ENCODE peak calls at places on chromosomes 6 and 20, in six cellular contexts. One of them, this sample, is unnamed.

GRCh38 chr6:13927203-13927602 is 2.5 kb downstream of the RNF182 start:
- DNase-seq in brain microvascular endothelial cell: no peak
- DNase-seq in mesendoderm: peak; percentile 22
- DNase-seq in mucosa of descending colon: no peak
- DNase-seq in heart right ventricle: no peak
- DNase-seq in astrocyte of the cerebellum: no peak
- DNase-seq in this sample: no peak

GRCh38 chr6:163314791-163315404 is 99.6 kb upstream of the QKI start:
- DNase-seq in astrocyte of the cerebellum: no peak
- DNase-seq in brain microvascular endothelial cell: no peak
- DNase-seq in mesendoderm: no peak
- DNase-seq in heart right ventricle: no peak
- DNase-seq in mucosa of descending colon: no peak
- DNase-seq in this sample: no peak

GRCh38 chr6:41455818-41456217 is 90.4 kb upstream of the FOXP4 start:
- DNase-seq in mucosa of descending colon: no peak
- DNase-seq in brain microvascular endothelial cell: no peak
- DNase-seq in astrocyte of the cerebellum: no peak
- DNase-seq in mesendoderm: peak; percentile 86
- DNase-seq in heart right ventricle: no peak
- DNase-seq in this sample: no peak

GRCh38 chr20:53926428-53927028 is 143.9 kb downstream of the BCAS1 start:
- DNase-seq in astrocyte of the cerebellum: peak; percentile 83
- DNase-seq in brain microvascular endothelial cell: peak; percentile 91
- DNase-seq in mucosa of descending colon: no peak
- DNase-seq in mesendoderm: peak; percentile 45
- DNase-seq in heart right ventricle: no peak
- DNase-seq in this sample: no peak

GRCh38 chr6:11424395-11425050 is 113.0 kb upstream of the TMEM170B start:
- DNase-seq in heart right ventricle: no peak
- DNase-seq in astrocyte of the cerebellum: no peak
- DNase-seq in mesendoderm: no peak
- DNase-seq in brain microvascular endothelial cell: no peak
- DNase-seq in mucosa of descending colon: no peak
- DNase-seq in this sample: no peak

GRCh38 chr20:19328676-19329075 is 116.2 kb downstream of the SLC24A3 start:
- DNase-seq in astrocyte of the cerebellum: no peak
- DNase-seq in mesendoderm: no peak
- DNase-seq in heart right ventricle: no peak
- DNase-seq in mucosa of descending colon: no peak
- DNase-seq in brain microvascular endothelial cell: no peak
- DNase-seq in this sample: no peak

GRCh38 chr6:3227363-3228045 is at the start of gene TUBB2B:
- DNase-seq in astrocyte of the cerebellum: no peak
- DNase-seq in mucosa of descending colon: no peak
- DNase-seq in mesendoderm: peak; percentile 96
- DNase-seq in heart right ventricle: peak; percentile 37
- DNase-seq in brain microvascular endothelial cell: no peak
- DNase-seq in this sample: no peak

GRCh38 chr6:148538251-148539190 is 195.9 kb downstream of the SASH1 start:
- DNase-seq in heart right ventricle: no peak
- DNase-seq in astrocyte of the cerebellum: peak; percentile 77
- DNase-seq in mesendoderm: no peak
- DNase-seq in brain microvascular endothelial cell: no peak
- DNase-seq in mucosa of descending colon: no peak
- DNase-seq in this sample: peak; percentile 47

GRCh38 chr20:55597526-55597925 is 407.8 kb downstream of the CBLN4 start:
- DNase-seq in brain microvascular endothelial cell: no peak
- DNase-seq in heart right ventricle: no peak
- DNase-seq in mesendoderm: no peak
- DNase-seq in astrocyte of the cerebellum: no peak
- DNase-seq in mucosa of descending colon: no peak
- DNase-seq in this sample: no peak

GRCh38 chr6:134678436-134678889 is 271.4 kb downstream of the ALDH8A1 start:
- DNase-seq in mucosa of descending colon: peak; percentile 79
- DNase-seq in heart right ventricle: peak; percentile 45
- DNase-seq in brain microvascular endothelial cell: peak; percentile 69
- DNase-seq in mesendoderm: peak; percentile 21
- DNase-seq in astrocyte of the cerebellum: peak; percentile 91
- DNase-seq in this sample: peak; percentile 95

GRCh38 chr6:118324081-118324480 is 224.0 kb upstream of the PLN start:
- DNase-seq in astrocyte of the cerebellum: no peak
- DNase-seq in mesendoderm: peak; percentile 81
- DNase-seq in heart right ventricle: no peak
- DNase-seq in brain microvascular endothelial cell: no peak
- DNase-seq in mucosa of descending colon: no peak
- DNase-seq in this sample: peak; percentile 9

GRCh38 chr6:25172819-25173218 is 106.4 kb upstream of the CARMIL1 start:
- DNase-seq in astrocyte of the cerebellum: peak; percentile 92
- DNase-seq in heart right ventricle: no peak
- DNase-seq in mesendoderm: peak; percentile 81
- DNase-seq in mucosa of descending colon: no peak
- DNase-seq in brain microvascular endothelial cell: peak; percentile 91
- DNase-seq in this sample: peak; percentile 97

GRCh38 chr20:38021373-38021772 is 11.9 kb downstream of the TTI1 start:
- DNase-seq in heart right ventricle: no peak
- DNase-seq in mesendoderm: no peak
- DNase-seq in astrocyte of the cerebellum: no peak
- DNase-seq in mucosa of descending colon: no peak
- DNase-seq in brain microvascular endothelial cell: no peak
- DNase-seq in this sample: no peak

GRCh38 chr6:120671519-120671918 is 662.8 kb downstream of the TBC1D32 start:
- DNase-seq in mucosa of descending colon: no peak
- DNase-seq in mesendoderm: peak; percentile 88
- DNase-seq in brain microvascular endothelial cell: no peak
- DNase-seq in heart right ventricle: no peak
- DNase-seq in astrocyte of the cerebellum: no peak
- DNase-seq in this sample: peak; percentile 22

GRCh38 chr6:157763129-157763893 is 59.7 kb upstream of the SNX9 start:
- DNase-seq in brain microvascular endothelial cell: peak; percentile 72
- DNase-seq in mucosa of descending colon: peak; percentile 95
- DNase-seq in astrocyte of the cerebellum: peak; percentile 33
- DNase-seq in heart right ventricle: peak; percentile 29
- DNase-seq in mesendoderm: peak; percentile 97
- DNase-seq in this sample: no peak

GRCh38 chr20:56208121-56208520 is 40.4 kb upstream of the MC3R start:
- DNase-seq in astrocyte of the cerebellum: no peak
- DNase-seq in heart right ventricle: no peak
- DNase-seq in mesendoderm: no peak
- DNase-seq in mucosa of descending colon: no peak
- DNase-seq in brain microvascular endothelial cell: no peak
- DNase-seq in this sample: no peak

GRCh38 chr6:112274774-112275173 is 20.4 kb upstream of the LAMA4 start:
- DNase-seq in mucosa of descending colon: no peak
- DNase-seq in mesendoderm: no peak
- DNase-seq in astrocyte of the cerebellum: no peak
- DNase-seq in heart right ventricle: no peak
- DNase-seq in brain microvascular endothelial cell: no peak
- DNase-seq in this sample: no peak

GRCh38 chr6:71404145-71404966 is 115.7 kb downstream of the OGFRL1 start:
- DNase-seq in astrocyte of the cerebellum: peak; percentile 72
- DNase-seq in heart right ventricle: no peak
- DNase-seq in brain microvascular endothelial cell: peak; percentile 81
- DNase-seq in mucosa of descending colon: no peak
- DNase-seq in mesendoderm: peak; percentile 80
- DNase-seq in this sample: peak; percentile 88

GRCh38 chr6:71403422-71404134 is 115.0 kb downstream of the OGFRL1 start:
- DNase-seq in mesendoderm: peak; percentile 45
- DNase-seq in mucosa of descending colon: no peak
- DNase-seq in astrocyte of the cerebellum: no peak
- DNase-seq in brain microvascular endothelial cell: no peak
- DNase-seq in heart right ventricle: no peak
- DNase-seq in this sample: no peak

GRCh38 chr6:71404967-71405278 is 116.3 kb downstream of the OGFRL1 start:
- DNase-seq in astrocyte of the cerebellum: no peak
- DNase-seq in heart right ventricle: no peak
- DNase-seq in brain microvascular endothelial cell: no peak
- DNase-seq in mucosa of descending colon: no peak
- DNase-seq in mesendoderm: no peak
- DNase-seq in this sample: no peak

GRCh38 chr6:71406871-71407860 is 118.6 kb downstream of the OGFRL1 start:
- DNase-seq in astrocyte of the cerebellum: no peak
- DNase-seq in mesendoderm: peak; percentile 91
- DNase-seq in heart right ventricle: no peak
- DNase-seq in mucosa of descending colon: no peak
- DNase-seq in brain microvascular endothelial cell: no peak
- DNase-seq in this sample: no peak

GRCh38 chr6:71405416-71405815 is 116.8 kb downstream of the OGFRL1 start:
- DNase-seq in brain microvascular endothelial cell: no peak
- DNase-seq in heart right ventricle: no peak
- DNase-seq in mesendoderm: no peak
- DNase-seq in astrocyte of the cerebellum: no peak
- DNase-seq in mucosa of descending colon: no peak
- DNase-seq in this sample: no peak
- H3K4me3 ChIP-seq in brain microvascular endothelial cell: no peak overlapping the region
- H3K4me3 ChIP-seq in heart right ventricle: no peak overlapping the region
- H3K4me3 ChIP-seq in mesendoderm: no peak overlapping the region
- H3K4me3 ChIP-seq in astrocyte of the cerebellum: no peak overlapping the region
- H3K4me3 ChIP-seq in mucosa of descending colon: no peak overlapping the region
- H3K4me3 ChIP-seq in this sample: no peak overlapping the region

GRCh38 chr6:46014511-46015118 is 1.0 kb downstream of the CLIC5 start:
- DNase-seq in mesendoderm: peak; percentile 70
- DNase-seq in heart right ventricle: peak; percentile 50
- DNase-seq in astrocyte of the cerebellum: no peak
- DNase-seq in brain microvascular endothelial cell: no peak
- DNase-seq in mucosa of descending colon: peak; percentile 69
- DNase-seq in this sample: no peak
- H3K4me3 ChIP-seq in mesendoderm: no peak overlapping the region
- H3K4me3 ChIP-seq in heart right ventricle: peak overlapping the region; percentile 67
- H3K4me3 ChIP-seq in astrocyte of the cerebellum: peak overlapping the region; percentile 20
- H3K4me3 ChIP-seq in brain microvascular endothelial cell: peak overlapping the region; percentile 34
- H3K4me3 ChIP-seq in mucosa of descending colon: peak overlapping the region; percentile 44
- H3K4me3 ChIP-seq in this sample: peak overlapping the region; percentile 77

DNA sequence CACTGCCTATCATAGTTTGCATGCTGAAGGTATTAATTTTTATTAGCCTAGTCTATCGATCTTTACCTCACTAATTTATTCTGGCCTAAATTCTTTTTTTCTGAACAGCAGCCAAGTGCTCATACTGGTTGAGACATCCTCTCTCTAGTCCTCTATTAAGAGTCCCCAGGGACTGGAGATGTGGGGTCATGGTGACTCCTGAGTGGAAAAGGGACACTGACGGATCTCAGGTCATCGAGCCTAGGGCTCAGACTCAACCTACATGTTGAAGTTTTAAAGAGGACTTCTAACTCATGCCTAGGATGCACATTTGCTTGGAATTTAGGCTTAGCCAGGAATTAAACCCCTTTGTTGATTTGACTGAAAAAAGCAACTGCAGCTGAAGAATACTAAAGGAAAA is 378.1 kb downstream of the BTBD9 start:
- DNase-seq in mucosa of descending colon: no peak
- DNase-seq in astrocyte of the cerebellum: no peak
- DNase-seq in mesendoderm: no peak
- DNase-seq in heart right ventricle: no peak
- DNase-seq in brain microvascular endothelial cell: no peak
- DNase-seq in this sample: no peak
- H3K4me3 ChIP-seq in mucosa of descending colon: no peak overlapping the region
- H3K4me3 ChIP-seq in astrocyte of the cerebellum: no peak overlapping the region
- H3K4me3 ChIP-seq in mesendoderm: no peak overlapping the region
- H3K4me3 ChIP-seq in heart right ventricle: no peak overlapping the region
- H3K4me3 ChIP-seq in brain microvascular endothelial cell: no peak overlapping the region
- H3K4me3 ChIP-seq in this sample: no peak overlapping the region

DNA sequence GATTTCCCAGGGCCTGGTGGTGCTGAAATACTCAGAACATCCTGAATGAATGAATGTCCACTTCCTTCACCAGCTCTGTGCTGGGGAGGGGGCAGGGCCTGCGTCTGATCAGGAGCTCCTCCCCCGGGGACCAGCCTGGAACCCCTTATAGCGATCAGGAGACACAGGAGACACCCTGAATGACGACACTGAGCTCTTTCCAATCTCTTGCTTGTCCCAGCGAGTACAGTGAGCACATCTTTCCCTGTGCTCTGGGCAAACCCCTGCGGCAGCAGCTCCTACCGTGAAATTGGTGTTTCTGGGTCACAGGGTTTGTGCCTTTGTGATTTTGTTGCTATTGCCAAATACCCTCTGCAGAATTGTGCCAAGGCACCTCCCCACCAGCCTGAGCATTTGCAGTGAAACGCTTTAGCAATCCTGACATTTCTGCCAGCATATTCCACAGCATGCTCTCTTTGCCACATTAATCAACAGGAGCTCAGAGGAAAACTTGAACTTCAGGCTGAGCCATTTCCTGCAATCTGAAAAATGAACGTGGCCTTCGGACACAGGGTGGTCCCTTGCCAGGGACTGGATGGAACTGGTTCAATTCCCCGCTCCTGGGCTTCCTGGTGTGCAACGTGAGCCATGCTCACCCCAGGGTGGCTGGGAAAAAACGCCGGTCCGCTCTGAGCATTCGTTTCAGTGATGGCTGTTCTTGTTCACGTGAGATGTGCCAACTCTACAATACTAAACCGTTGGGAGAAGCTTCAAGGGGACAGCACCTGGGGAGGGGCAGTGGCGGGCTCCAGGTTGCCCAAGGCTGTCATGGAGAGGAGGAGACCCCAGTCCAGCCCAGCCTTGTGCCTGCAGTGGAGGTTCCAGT is 23.0 kb upstream of the MRGBP start:
- DNase-seq in heart right ventricle: no peak
- DNase-seq in mesendoderm: no peak
- DNase-seq in brain microvascular endothelial cell: no peak
- DNase-seq in mucosa of descending colon: no peak
- DNase-seq in astrocyte of the cerebellum: peak; percentile 19
- DNase-seq in this sample: peak; percentile 43
- H3K4me3 ChIP-seq in heart right ventricle: no peak overlapping the region
- H3K4me3 ChIP-seq in mesendoderm: no peak overlapping the region
- H3K4me3 ChIP-seq in brain microvascular endothelial cell: no peak overlapping the region
- H3K4me3 ChIP-seq in mucosa of descending colon: no peak overlapping the region
- H3K4me3 ChIP-seq in astrocyte of the cerebellum: no peak overlapping the region
- H3K4me3 ChIP-seq in this sample: no peak overlapping the region

GRCh38 chr20:64049060-64049886 is at the start of gene SOX18:
- DNase-seq in mesendoderm: peak; percentile 69
- DNase-seq in brain microvascular endothelial cell: no peak
- DNase-seq in mucosa of descending colon: no peak
- DNase-seq in heart right ventricle: peak; percentile 68
- DNase-seq in astrocyte of the cerebellum: no peak
- DNase-seq in this sample: peak; percentile 64

GRCh38 chr20:64047046-64047389 is 2.4 kb downstream of the SOX18 start:
- DNase-seq in mesendoderm: no peak
- DNase-seq in heart right ventricle: no peak
- DNase-seq in mucosa of descending colon: no peak
- DNase-seq in brain microvascular endothelial cell: no peak
- DNase-seq in astrocyte of the cerebellum: no peak
- DNase-seq in this sample: no peak

GRCh38 chr20:64049887-64050260 is 435 bp upstream of the SOX18 start:
- DNase-seq in astrocyte of the cerebellum: no peak
- DNase-seq in mucosa of descending colon: no peak
- DNase-seq in mesendoderm: no peak
- DNase-seq in brain microvascular endothelial cell: no peak
- DNase-seq in heart right ventricle: peak; percentile 50
- DNase-seq in this sample: no peak

GRCh38 chr20:64048402-64049044 is 916 bp downstream of the SOX18 start:
- DNase-seq in mucosa of descending colon: no peak
- DNase-seq in brain microvascular endothelial cell: no peak
- DNase-seq in astrocyte of the cerebellum: no peak
- DNase-seq in heart right ventricle: no peak
- DNase-seq in mesendoderm: no peak
- DNase-seq in this sample: peak; percentile 21

GRCh38 chr20:64047968-64048401 is 1.5 kb downstream of the SOX18 start:
- DNase-seq in mucosa of descending colon: no peak
- DNase-seq in astrocyte of the cerebellum: no peak
- DNase-seq in brain microvascular endothelial cell: no peak
- DNase-seq in mesendoderm: no peak
- DNase-seq in heart right ventricle: no peak
- DNase-seq in this sample: no peak
- H3K4me3 ChIP-seq in mucosa of descending colon: no peak overlapping the region
- H3K4me3 ChIP-seq in astrocyte of the cerebellum: no peak overlapping the region
- H3K4me3 ChIP-seq in brain microvascular endothelial cell: no peak overlapping the region
- H3K4me3 ChIP-seq in mesendoderm: no peak overlapping the region
- H3K4me3 ChIP-seq in heart right ventricle: peak overlapping the region; percentile 59
- H3K4me3 ChIP-seq in this sample: no peak overlapping the region